ENCODE peak calls at places on chromosomes 1 and 21, in five cellular contexts. C is HFF-Myc, O is foreskin fibroblast, J is lower leg skin, Z is right atrium auricular region. S is an unnamed sample.
A peak's percentile ranks its signal among the peaks of the same experiment; 100 is the strongest.

GRCh38 chr1:4267381-4268261 is 367.5 kb upstream of the C1orf174 start:
- DNase-seq in C (no peak), O (no peak), J (no peak), Z (no peak), S (no peak)

GRCh38 chr1:182617734-182618288 is 13.6 kb upstream of the RGS16 start:
- DNase-seq in C (no peak), O (no peak), J (no peak), Z (no peak), S (no peak)

GRCh38 chr1:89487972-89488371 is 36.7 kb upstream of the LRRC8B start:
- DNase-seq in C (no peak), O (no peak), J (no peak), Z (no peak), S (no peak)

GRCh38 chr1:47189844-47190562 is at the start of gene PDZK1IP1:
- DNase-seq in C (no peak), O (peak; percentile 24), J (peak; percentile 97), Z (peak; percentile 94), S (no peak)

GRCh38 chr1:159188375-159188788 is 16.3 kb upstream of the ACKR1 start:
- DNase-seq in C (no peak), O (peak; percentile 9), J (peak; percentile 88), Z (peak; percentile 77), S (peak; percentile 4)

GRCh38 chr1:178871551-178872320 is 859 bp upstream of the ANGPTL1 start:
- DNase-seq in C (no peak), O (no peak), J (no peak), Z (no peak), S (no peak)

GRCh38 chr1:220326578-220326977 is 54.3 kb upstream of the RAB3GAP2 start:
- DNase-seq in C (peak; percentile 9), O (no peak), J (no peak), Z (no peak), S (no peak)

GRCh38 chr21:33198346-33199135 is 31.2 kb upstream of the IFNAR2 start:
- DNase-seq in C (no peak), O (peak; percentile 55), J (no peak), Z (peak; percentile 84), S (no peak)

GRCh38 chr1:162305969-162306368 is 70.7 kb downstream of the SPATA46 start:
- DNase-seq in C (no peak), O (no peak), J (no peak), Z (no peak), S (no peak)

GRCh38 chr1:16905856-16906702 is 10.3 kb downstream of the RNU1-2 start:
- DNase-seq in C (no peak), O (peak; percentile 41), J (peak; percentile 74), Z (no peak), S (no peak)

GRCh38 chr1:27563407-27564263 is 40.3 kb downstream of the AHDC1 start:
- DNase-seq in C (no peak), O (no peak), J (peak; percentile 85), Z (no peak), S (no peak)

GRCh38 chr1:3222042-3222692 is 153.2 kb downstream of the PRDM16 start:
- DNase-seq in C (no peak), O (no peak), J (no peak), Z (no peak), S (no peak)

GRCh38 chr1:115989711-115990110 is 13.4 kb downstream of the SLC22A15 start:
- DNase-seq in C (no peak), O (no peak), J (no peak), Z (no peak), S (no peak)

GRCh38 chr1:41672641-41673313 is 188.3 kb upstream of the EDN2 start:
- DNase-seq in C (peak; percentile 75), O (peak; percentile 56), J (no peak), Z (no peak), S (no peak)
- H3K4me3 ChIP-seq in C (no peak overlapping the region), O (no peak overlapping the region), J (no peak overlapping the region), Z (no peak overlapping the region), S (no peak overlapping the region)

DNA sequence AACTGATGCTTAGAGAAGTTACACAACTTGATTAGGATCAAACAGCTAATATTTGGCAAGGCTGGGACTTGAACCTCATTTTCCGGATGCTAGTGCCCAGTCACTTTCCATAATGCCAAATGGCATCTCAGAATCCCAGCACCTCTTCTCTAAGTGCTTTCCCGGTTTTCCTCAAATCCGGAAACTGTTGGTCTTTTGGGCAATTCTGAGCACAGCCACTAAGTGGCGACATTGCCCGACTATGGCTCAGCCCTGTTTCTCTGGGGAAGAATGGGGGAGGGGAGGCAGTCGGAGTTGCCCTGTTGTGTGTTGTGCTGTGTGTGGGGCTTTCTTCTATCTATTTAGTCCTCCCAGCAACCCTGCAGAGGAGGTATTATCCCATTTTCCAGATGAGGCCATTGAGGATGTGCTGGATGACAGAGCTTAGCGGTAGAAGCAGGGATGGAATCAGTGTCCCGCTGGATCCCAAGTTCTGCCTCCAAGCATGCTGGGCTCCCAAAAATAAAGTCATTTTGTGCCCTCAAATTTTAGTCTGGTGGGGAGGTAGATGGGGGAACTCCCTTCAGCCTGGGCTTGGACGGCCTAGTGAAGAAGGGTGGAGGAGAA is 175.0 kb downstream of the FCRL5 start:
- DNase-seq in C (peak; percentile 11), O (peak; percentile 27), J (no peak), Z (no peak), S (no peak)
- TF ChIP-seq CTCF in C (peak; percentile 75), O (peak; percentile 66), J (no peak), Z (no peak), S (peak; percentile 74)

DNA sequence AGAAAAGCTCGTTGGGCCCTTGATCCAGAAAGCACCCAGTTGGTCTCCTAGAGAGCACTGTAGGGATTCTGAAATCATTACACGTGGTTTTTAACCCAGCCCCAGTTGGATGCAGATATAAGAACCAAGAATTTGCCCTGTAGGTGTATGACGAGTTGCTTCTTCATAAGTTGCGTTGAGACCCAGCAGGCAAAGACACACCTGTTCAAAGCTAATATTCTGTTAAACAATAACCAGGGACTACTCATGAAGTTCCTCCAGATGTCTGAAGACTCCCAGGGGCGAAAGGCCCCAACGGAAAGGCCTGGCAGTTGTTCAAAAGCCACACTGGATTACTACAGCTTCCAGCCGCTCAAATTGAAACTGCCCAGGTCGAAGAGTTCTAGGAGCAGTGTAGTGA is 88.6 kb upstream of the HNRNPU start:
- DNase-seq in C (no peak), O (no peak), J (no peak), Z (no peak), S (no peak)
- H3K4me3 ChIP-seq in C (no peak overlapping the region), O (no peak overlapping the region), J (no peak overlapping the region), Z (no peak overlapping the region), S (no peak overlapping the region)

DNA sequence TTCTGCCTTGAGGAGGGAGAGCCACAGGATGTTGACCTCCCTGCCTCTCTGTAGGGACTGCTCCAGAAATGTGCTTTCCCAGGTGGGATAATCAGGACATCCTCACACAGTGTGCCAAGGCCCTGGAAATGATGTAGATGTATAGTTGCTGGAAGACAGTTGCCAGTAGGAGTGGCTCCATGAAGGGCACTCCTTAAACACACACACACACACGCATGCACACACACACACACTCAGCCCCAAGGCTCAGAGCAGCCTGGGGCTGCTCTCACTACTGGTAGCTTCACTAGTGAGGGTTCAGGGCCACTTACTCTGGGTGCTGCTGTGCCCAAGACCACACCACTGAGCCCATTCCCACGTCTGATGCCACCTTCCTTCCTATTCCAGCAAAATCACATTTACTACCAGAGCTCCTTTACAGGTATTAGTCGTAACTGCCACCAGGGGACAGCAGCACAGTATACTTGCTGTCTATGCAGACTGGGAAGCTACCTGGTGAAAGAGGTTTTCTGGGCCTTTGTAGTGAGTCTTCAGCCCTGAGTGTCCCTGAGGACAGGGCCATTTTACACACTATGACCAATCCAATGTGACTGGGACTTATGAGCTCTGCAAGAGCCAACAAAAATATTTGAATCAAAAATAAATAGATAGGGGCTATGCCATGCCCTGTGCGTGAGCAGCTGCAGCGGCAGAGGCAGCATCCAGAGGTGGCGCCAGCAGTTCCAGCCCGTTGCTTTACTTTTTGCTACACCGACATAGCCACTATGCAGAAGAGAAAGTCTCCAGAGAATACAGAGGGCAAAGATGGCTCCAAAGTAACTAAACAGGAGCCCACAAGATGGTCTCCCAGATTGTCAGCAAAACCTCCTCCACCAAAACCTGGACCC is 15.0 kb downstream of the CRNN start:
- DNase-seq in C (no peak), O (no peak), J (no peak), Z (no peak), S (no peak)
- TF ChIP-seq CTCF in C (no peak), O (no peak), J (no peak), Z (no peak), S (peak; percentile 37)

DNA sequence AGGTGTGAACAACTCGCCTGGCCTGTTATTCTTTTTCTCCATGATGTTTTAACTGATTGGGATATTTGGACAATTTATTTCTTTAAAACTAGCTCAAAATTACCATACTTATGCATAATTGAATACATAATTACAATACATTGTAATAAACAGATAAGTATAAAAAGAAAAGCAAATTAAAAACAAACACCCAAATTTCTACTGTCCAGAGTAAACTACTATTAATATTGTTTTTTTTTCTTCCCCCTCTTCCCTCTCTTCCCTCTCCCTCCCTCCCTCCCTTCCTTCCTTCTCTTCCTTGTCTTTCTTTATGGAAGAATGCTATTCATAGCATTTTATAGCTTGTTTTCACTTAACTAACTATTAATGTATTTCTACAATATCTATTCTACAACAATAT is 117.7 kb upstream of the IVNS1ABP start:
- DNase-seq in C (no peak), O (no peak), J (no peak), Z (no peak), S (no peak)
- H3K4me3 ChIP-seq in C (no peak overlapping the region), O (no peak overlapping the region), J (no peak overlapping the region), Z (no peak overlapping the region), S (no peak overlapping the region)

DNA sequence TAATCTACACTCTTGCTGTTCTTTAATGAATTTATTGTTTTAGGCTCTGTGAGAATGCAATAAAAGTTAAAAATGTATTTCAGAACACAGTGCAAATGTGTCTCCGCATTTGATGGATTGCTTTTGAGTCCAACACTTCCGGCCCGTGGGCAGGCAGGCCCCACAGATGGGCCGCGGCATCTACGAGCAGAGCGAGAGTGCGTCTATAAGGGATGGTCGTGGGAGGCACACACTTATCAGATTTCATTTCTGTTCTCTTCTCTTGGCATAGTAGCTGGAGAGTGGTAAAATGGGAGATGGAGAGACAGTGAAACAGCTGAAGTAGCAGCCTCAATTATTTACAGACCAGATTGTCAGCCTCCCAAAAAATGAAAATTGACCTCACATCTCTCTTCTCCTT is 134.2 kb downstream of the NAV1 start:
- DNase-seq in C (no peak), O (no peak), J (no peak), Z (no peak), S (no peak)
- TF ChIP-seq CTCF in C (no peak), O (no peak), J (no peak), Z (no peak), S (no peak)